ENCODE peak calls at places on chromosomes 7 and 10, in seven cellular contexts. One of them, this sample, is unnamed.
A peak's percentile ranks its signal among the peaks of the same experiment; 100 is the strongest.

GRCh38 chr7:44735403-44736165 is 13.1 kb upstream of the ZMIZ2 start:
- DNase-seq in heart left ventricle: no peak
- DNase-seq in left ventricle myocardium inferior: no peak
- DNase-seq in breast epithelium: no peak
- DNase-seq in CD4-positive, CD25-positive, alpha-beta regulatory T cell: peak; percentile 23
- DNase-seq in pancreas: no peak
- DNase-seq in effector memory CD4-positive, alpha-beta T cell: peak; percentile 13
- DNase-seq in this sample: no peak

GRCh38 chr7:123120286-123120685 is 79.5 kb downstream of the SLC13A1 start:
- DNase-seq in heart left ventricle: no peak
- DNase-seq in pancreas: no peak
- DNase-seq in breast epithelium: no peak
- DNase-seq in CD4-positive, CD25-positive, alpha-beta regulatory T cell: no peak
- DNase-seq in effector memory CD4-positive, alpha-beta T cell: no peak
- DNase-seq in left ventricle myocardium inferior: no peak
- DNase-seq in this sample: no peak

GRCh38 chr7:1340640-1341360 is 108.1 kb downstream of the UNCX start:
- DNase-seq in pancreas: no peak
- DNase-seq in left ventricle myocardium inferior: no peak
- DNase-seq in effector memory CD4-positive, alpha-beta T cell: no peak
- DNase-seq in heart left ventricle: peak; percentile 14
- DNase-seq in breast epithelium: no peak
- DNase-seq in CD4-positive, CD25-positive, alpha-beta regulatory T cell: no peak
- DNase-seq in this sample: no peak

GRCh38 chr7:29488977-29489376 is 74.7 kb upstream of the PRR15 start:
- DNase-seq in left ventricle myocardium inferior: no peak
- DNase-seq in heart left ventricle: no peak
- DNase-seq in CD4-positive, CD25-positive, alpha-beta regulatory T cell: no peak
- DNase-seq in pancreas: no peak
- DNase-seq in effector memory CD4-positive, alpha-beta T cell: no peak
- DNase-seq in breast epithelium: no peak
- DNase-seq in this sample: no peak

GRCh38 chr10:30392564-30392990 is 41.4 kb upstream of the MAP3K8 start:
- DNase-seq in breast epithelium: peak; percentile 35
- DNase-seq in effector memory CD4-positive, alpha-beta T cell: peak; percentile 63
- DNase-seq in heart left ventricle: peak; percentile 77
- DNase-seq in CD4-positive, CD25-positive, alpha-beta regulatory T cell: peak; percentile 69
- DNase-seq in left ventricle myocardium inferior: peak; percentile 68
- DNase-seq in pancreas: peak; percentile 74
- DNase-seq in this sample: peak; percentile 79

GRCh38 chr7:2168612-2169312 is 64.0 kb downstream of the MAD1L1 start:
- DNase-seq in heart left ventricle: no peak
- DNase-seq in breast epithelium: no peak
- DNase-seq in CD4-positive, CD25-positive, alpha-beta regulatory T cell: no peak
- DNase-seq in left ventricle myocardium inferior: no peak
- DNase-seq in pancreas: no peak
- DNase-seq in effector memory CD4-positive, alpha-beta T cell: no peak
- DNase-seq in this sample: no peak

GRCh38 chr7:158443014-158443687 is 144.5 kb downstream of the PTPRN2 start:
- DNase-seq in effector memory CD4-positive, alpha-beta T cell: no peak
- DNase-seq in left ventricle myocardium inferior: no peak
- DNase-seq in pancreas: no peak
- DNase-seq in breast epithelium: no peak
- DNase-seq in heart left ventricle: no peak
- DNase-seq in CD4-positive, CD25-positive, alpha-beta regulatory T cell: no peak
- DNase-seq in this sample: no peak

GRCh38 chr10:26821699-26822542 is 38.8 kb downstream of the ABI1 start:
- DNase-seq in breast epithelium: no peak
- DNase-seq in heart left ventricle: no peak
- DNase-seq in effector memory CD4-positive, alpha-beta T cell: no peak
- DNase-seq in pancreas: no peak
- DNase-seq in left ventricle myocardium inferior: no peak
- DNase-seq in CD4-positive, CD25-positive, alpha-beta regulatory T cell: no peak
- DNase-seq in this sample: no peak

GRCh38 chr7:100885440-100886141 is 3.9 kb downstream of the UFSP1 start:
- DNase-seq in heart left ventricle: no peak
- DNase-seq in left ventricle myocardium inferior: no peak
- DNase-seq in CD4-positive, CD25-positive, alpha-beta regulatory T cell: no peak
- DNase-seq in pancreas: peak; percentile 4
- DNase-seq in breast epithelium: no peak
- DNase-seq in effector memory CD4-positive, alpha-beta T cell: no peak
- DNase-seq in this sample: no peak

GRCh38 chr7:149856-150636 is 42.3 kb upstream of the FAM20C start:
- DNase-seq in left ventricle myocardium inferior: peak; percentile 52
- DNase-seq in CD4-positive, CD25-positive, alpha-beta regulatory T cell: no peak
- DNase-seq in effector memory CD4-positive, alpha-beta T cell: no peak
- DNase-seq in pancreas: peak; percentile 72
- DNase-seq in heart left ventricle: peak; percentile 53
- DNase-seq in breast epithelium: peak; percentile 48
- DNase-seq in this sample: peak; percentile 52

GRCh38 chr7:101195884-101196283 is 5.0 kb downstream of the MOGAT3 start:
- DNase-seq in pancreas: no peak
- DNase-seq in left ventricle myocardium inferior: no peak
- DNase-seq in breast epithelium: no peak
- DNase-seq in CD4-positive, CD25-positive, alpha-beta regulatory T cell: no peak
- DNase-seq in effector memory CD4-positive, alpha-beta T cell: no peak
- DNase-seq in heart left ventricle: no peak
- DNase-seq in this sample: no peak

GRCh38 chr7:143255564-143255963 is 7.7 kb upstream of the GSTK1 start:
- DNase-seq in effector memory CD4-positive, alpha-beta T cell: no peak
- DNase-seq in breast epithelium: no peak
- DNase-seq in heart left ventricle: no peak
- DNase-seq in CD4-positive, CD25-positive, alpha-beta regulatory T cell: no peak
- DNase-seq in pancreas: no peak
- DNase-seq in left ventricle myocardium inferior: no peak
- DNase-seq in this sample: no peak

GRCh38 chr7:143258830-143259229 is 4.4 kb upstream of the GSTK1 start:
- DNase-seq in effector memory CD4-positive, alpha-beta T cell: no peak
- DNase-seq in breast epithelium: no peak
- DNase-seq in left ventricle myocardium inferior: no peak
- DNase-seq in heart left ventricle: no peak
- DNase-seq in CD4-positive, CD25-positive, alpha-beta regulatory T cell: peak; percentile 50
- DNase-seq in pancreas: no peak
- DNase-seq in this sample: no peak

GRCh38 chr7:143256932-143257331 is 6.3 kb upstream of the GSTK1 start:
- DNase-seq in left ventricle myocardium inferior: no peak
- DNase-seq in pancreas: no peak
- DNase-seq in CD4-positive, CD25-positive, alpha-beta regulatory T cell: no peak
- DNase-seq in effector memory CD4-positive, alpha-beta T cell: no peak
- DNase-seq in breast epithelium: no peak
- DNase-seq in heart left ventricle: no peak
- DNase-seq in this sample: no peak

GRCh38 chr7:143257501-143257900 is 5.7 kb upstream of the GSTK1 start:
- DNase-seq in left ventricle myocardium inferior: no peak
- DNase-seq in heart left ventricle: no peak
- DNase-seq in effector memory CD4-positive, alpha-beta T cell: no peak
- DNase-seq in pancreas: no peak
- DNase-seq in breast epithelium: no peak
- DNase-seq in CD4-positive, CD25-positive, alpha-beta regulatory T cell: no peak
- DNase-seq in this sample: no peak

GRCh38 chr7:143256325-143256724 is 6.9 kb upstream of the GSTK1 start:
- DNase-seq in left ventricle myocardium inferior: no peak
- DNase-seq in effector memory CD4-positive, alpha-beta T cell: no peak
- DNase-seq in breast epithelium: no peak
- DNase-seq in pancreas: no peak
- DNase-seq in heart left ventricle: no peak
- DNase-seq in CD4-positive, CD25-positive, alpha-beta regulatory T cell: no peak
- DNase-seq in this sample: no peak
- H3K4me1 ChIP-seq in left ventricle myocardium inferior: peaks cover 6% of the 10 kb centered on the region
- H3K4me1 ChIP-seq in effector memory CD4-positive, alpha-beta T cell: peaks cover 30% of the 10 kb centered on the region
- H3K4me1 ChIP-seq in breast epithelium: no peaks in the 10 kb centered on the region
- H3K4me1 ChIP-seq in pancreas: peaks cover 7% of the 10 kb centered on the region
- H3K4me1 ChIP-seq in heart left ventricle: no peaks in the 10 kb centered on the region
- H3K4me1 ChIP-seq in CD4-positive, CD25-positive, alpha-beta regulatory T cell: peaks cover 58% of the 10 kb centered on the region
- H3K4me1 ChIP-seq in this sample: peaks cover 22% of the 10 kb centered on the region

DNA sequence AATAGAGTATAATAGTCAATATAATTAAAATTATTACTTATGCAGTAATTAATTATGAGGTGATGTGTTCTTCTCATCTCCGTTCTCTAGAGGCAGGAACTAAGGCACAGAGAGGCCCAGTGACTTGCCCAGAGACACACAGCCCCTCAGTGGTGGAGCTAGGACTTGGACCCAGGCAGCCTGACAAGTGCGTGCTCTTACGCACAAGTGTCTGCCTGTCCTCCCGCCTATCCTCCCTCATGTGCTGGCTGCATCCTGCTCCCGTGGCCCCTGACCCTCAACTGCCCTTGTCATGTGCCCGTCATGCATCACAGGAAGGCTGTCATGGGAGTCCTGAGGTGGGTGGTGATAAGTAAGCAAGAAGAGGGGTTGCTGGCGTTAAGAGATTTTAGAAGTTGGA is 14.3 kb downstream of the IL2RA start:
- DNase-seq in heart left ventricle: no peak
- DNase-seq in pancreas: no peak
- DNase-seq in breast epithelium: no peak
- DNase-seq in CD4-positive, CD25-positive, alpha-beta regulatory T cell: no peak
- DNase-seq in effector memory CD4-positive, alpha-beta T cell: no peak
- DNase-seq in left ventricle myocardium inferior: no peak
- DNase-seq in this sample: no peak
- H3K4me1 ChIP-seq in heart left ventricle: peaks cover 2% of the 10 kb centered on the region
- H3K4me1 ChIP-seq in pancreas: no peaks in the 10 kb centered on the region
- H3K4me1 ChIP-seq in breast epithelium: peaks cover 4% of the 10 kb centered on the region
- H3K4me1 ChIP-seq in CD4-positive, CD25-positive, alpha-beta regulatory T cell: peaks cover 99% of the 10 kb centered on the region
- H3K4me1 ChIP-seq in effector memory CD4-positive, alpha-beta T cell: peaks cover 81% of the 10 kb centered on the region
- H3K4me1 ChIP-seq in left ventricle myocardium inferior: peaks cover 26% of the 10 kb centered on the region
- H3K4me1 ChIP-seq in this sample: no peaks in the 10 kb centered on the region

GRCh38 chr10:59968705-59969104 is 62.3 kb upstream of the CCDC6 start:
- DNase-seq in left ventricle myocardium inferior: no peak
- DNase-seq in effector memory CD4-positive, alpha-beta T cell: no peak
- DNase-seq in pancreas: no peak
- DNase-seq in CD4-positive, CD25-positive, alpha-beta regulatory T cell: no peak
- DNase-seq in heart left ventricle: no peak
- DNase-seq in breast epithelium: no peak
- DNase-seq in this sample: peak; percentile 24
- H3K4me1 ChIP-seq in left ventricle myocardium inferior: peaks cover 19% of the 10 kb centered on the region
- H3K4me1 ChIP-seq in effector memory CD4-positive, alpha-beta T cell: no peaks in the 10 kb centered on the region
- H3K4me1 ChIP-seq in pancreas: no peaks in the 10 kb centered on the region
- H3K4me1 ChIP-seq in CD4-positive, CD25-positive, alpha-beta regulatory T cell: no peaks in the 10 kb centered on the region
- H3K4me1 ChIP-seq in heart left ventricle: no peaks in the 10 kb centered on the region
- H3K4me1 ChIP-seq in breast epithelium: no peaks in the 10 kb centered on the region
- H3K4me1 ChIP-seq in this sample: peaks cover 17% of the 10 kb centered on the region

DNA sequence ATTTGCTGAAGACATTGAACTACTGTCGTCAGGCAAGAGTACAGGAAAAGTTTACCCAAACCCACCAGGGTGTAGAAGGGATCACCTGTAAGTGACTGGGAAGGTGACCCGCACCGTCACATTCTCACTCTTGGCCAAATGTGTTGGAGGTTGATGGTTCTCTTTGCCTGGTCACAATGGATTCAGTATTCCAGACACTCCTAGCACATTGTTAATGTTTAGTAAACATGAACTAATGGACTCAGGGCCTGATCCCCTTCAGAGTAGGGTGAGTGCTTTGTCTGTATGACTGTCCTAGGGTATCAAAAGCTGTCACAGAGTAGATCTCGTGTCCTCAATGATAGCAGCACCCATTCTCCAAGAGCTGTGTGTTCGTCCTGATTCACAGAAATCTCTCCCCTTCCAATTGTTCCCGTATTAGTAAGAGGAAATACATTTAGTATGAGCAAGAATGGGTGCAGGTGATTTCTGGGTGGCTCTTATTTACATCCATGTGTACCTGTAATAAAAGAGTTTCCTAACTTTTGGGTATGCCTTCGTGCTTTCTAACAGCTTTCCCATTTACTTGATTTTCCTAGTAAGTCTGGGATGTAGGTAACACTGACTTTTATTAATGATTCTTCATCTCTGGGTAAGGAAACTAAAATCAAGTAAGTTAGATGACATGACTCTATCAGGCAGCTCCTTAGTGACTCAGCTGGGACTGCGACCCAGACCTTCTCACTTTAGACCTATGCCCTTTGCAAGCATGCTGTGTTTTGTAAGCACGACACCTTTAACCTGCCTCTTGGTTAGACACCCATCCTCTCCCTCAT is 4.7 kb downstream of the EEPD1 start:
- DNase-seq in pancreas: no peak
- DNase-seq in effector memory CD4-positive, alpha-beta T cell: no peak
- DNase-seq in heart left ventricle: no peak
- DNase-seq in breast epithelium: no peak
- DNase-seq in CD4-positive, CD25-positive, alpha-beta regulatory T cell: no peak
- DNase-seq in left ventricle myocardium inferior: no peak
- DNase-seq in this sample: no peak
- H3K4me1 ChIP-seq in pancreas: peaks cover 16% of the 10 kb centered on the region
- H3K4me1 ChIP-seq in effector memory CD4-positive, alpha-beta T cell: peaks cover 16% of the 10 kb centered on the region
- H3K4me1 ChIP-seq in heart left ventricle: peaks cover 37% of the 10 kb centered on the region
- H3K4me1 ChIP-seq in breast epithelium: peaks cover 5% of the 10 kb centered on the region
- H3K4me1 ChIP-seq in CD4-positive, CD25-positive, alpha-beta regulatory T cell: peaks cover 16% of the 10 kb centered on the region
- H3K4me1 ChIP-seq in left ventricle myocardium inferior: peaks cover 96% of the 10 kb centered on the region
- H3K4me1 ChIP-seq in this sample: peaks cover 52% of the 10 kb centered on the region

DNA sequence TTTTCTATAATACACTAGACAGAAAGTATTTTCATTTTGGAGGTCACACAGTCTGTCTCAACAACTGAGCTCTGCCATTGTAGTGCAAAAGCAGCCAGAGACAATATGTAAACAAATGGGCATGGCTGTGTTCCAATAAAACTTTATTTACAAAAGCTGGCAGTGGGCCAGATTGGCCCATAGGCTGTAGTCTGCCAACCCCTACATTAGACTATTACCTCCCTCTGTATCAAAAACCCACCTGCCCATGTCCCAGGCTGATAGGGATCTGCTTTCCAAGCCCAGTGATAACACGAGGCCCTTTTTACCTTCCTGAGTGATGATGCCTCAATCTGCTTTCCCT is 354.4 kb downstream of the FGFR2 start:
- DNase-seq in breast epithelium: no peak
- DNase-seq in effector memory CD4-positive, alpha-beta T cell: no peak
- DNase-seq in left ventricle myocardium inferior: no peak
- DNase-seq in heart left ventricle: no peak
- DNase-seq in pancreas: no peak
- DNase-seq in CD4-positive, CD25-positive, alpha-beta regulatory T cell: no peak
- DNase-seq in this sample: no peak
- H3K4me1 ChIP-seq in breast epithelium: no peaks in the 10 kb centered on the region
- H3K4me1 ChIP-seq in effector memory CD4-positive, alpha-beta T cell: no peaks in the 10 kb centered on the region
- H3K4me1 ChIP-seq in left ventricle myocardium inferior: no peaks in the 10 kb centered on the region
- H3K4me1 ChIP-seq in heart left ventricle: no peaks in the 10 kb centered on the region
- H3K4me1 ChIP-seq in pancreas: no peaks in the 10 kb centered on the region
- H3K4me1 ChIP-seq in CD4-positive, CD25-positive, alpha-beta regulatory T cell: no peaks in the 10 kb centered on the region
- H3K4me1 ChIP-seq in this sample: peaks cover 8% of the 10 kb centered on the region

This sample was measured in transverse colon.